ENCODE peak calls at places on chromosomes 5 and 9, in nine cellular contexts. K is astrocyte, X is left ventricle myocardium inferior, F is bronchial epithelial cell, A is GM23338, Q is uterus, Y is thoracic aorta, V is fibroblast of lung, W is cardiac muscle cell. I is an unnamed sample. For H3K36me3, the result is how much of the 10 kb centered on the place peaks cover.

GRCh38 chr5:41112486-41113455 is 41.6 kb upstream of the MROH2B start:
- DNase-seq in K (peak), X (no peak), F (no peak), A (no peak), Q (no peak), Y (no peak), V (peak), W (no peak), I (no peak)

GRCh38 chr9:4424891-4425290 is 65.4 kb upstream of the SLC1A1 start:
- DNase-seq in K (no peak), X (no peak), F (no peak), A (no peak), Q (no peak), Y (no peak), V (no peak), W (no peak), I (no peak)

GRCh38 chr9:4228606-4229005 is 71.3 kb downstream of the GLIS3 start:
- DNase-seq in K (no peak), X (no peak), F (peak), A (peak), Q (no peak), Y (no peak), V (peak), W (peak), I (no peak)

GRCh38 chr5:67268233-67269011 is 71.8 kb upstream of the CD180 start:
- DNase-seq in K (peak), X (peak), F (peak), A (no peak), Q (peak), Y (peak), V (peak), W (no peak), I (peak)

GRCh38 chr5:113266913-113267227 is 167.9 kb downstream of the TSSK1B start:
- DNase-seq in K (no peak), X (no peak), F (peak), A (no peak), Q (no peak), Y (no peak), V (no peak), W (no peak), I (no peak)

GRCh38 chr5:173327084-173327947 is 898 bp downstream of the STC2 start:
- DNase-seq in K (peak), X (no peak), F (no peak), A (no peak), Q (no peak), Y (no peak), V (peak), W (peak), I (no peak)

GRCh38 chr5:10401499-10401898 is 40.2 kb upstream of the ROPN1L start:
- DNase-seq in K (no peak), X (no peak), F (no peak), A (no peak), Q (no peak), Y (no peak), V (peak), W (no peak), I (no peak)

GRCh38 chr5:172454355-172455086 is at the start of gene SH3PXD2B:
- DNase-seq in K (peak), X (peak), F (peak), A (peak), Q (peak), Y (no peak), V (peak), W (peak), I (no peak)

GRCh38 chr9:125439434-125440272 is 178.0 kb downstream of the GAPVD1 start:
- DNase-seq in K (no peak), X (no peak), F (no peak), A (no peak), Q (no peak), Y (no peak), V (no peak), W (no peak), I (no peak)

GRCh38 chr9:136433043-136433715 is 6.5 kb downstream of the INPP5E start:
- DNase-seq in K (no peak), X (no peak), F (no peak), A (peak), Q (no peak), Y (no peak), V (no peak), W (no peak), I (no peak)

GRCh38 chr9:18985464-18985951 is 47.5 kb downstream of the SAXO1 start:
- DNase-seq in K (no peak), X (no peak), F (no peak), A (no peak), Q (no peak), Y (no peak), V (no peak), W (no peak), I (no peak)

GRCh38 chr9:76255781-76256455 is 138.3 kb downstream of the RFK start:
- DNase-seq in K (peak), X (peak), F (peak), A (no peak), Q (peak), Y (peak), V (peak), W (no peak), I (no peak)

GRCh38 chr9:5052858-5053257 is 67.8 kb downstream of the JAK2 start:
- DNase-seq in K (peak), X (no peak), F (no peak), A (no peak), Q (no peak), Y (no peak), V (peak), W (no peak), I (no peak)

GRCh38 chr5:63495225-63495624 is 467.0 kb downstream of the HTR1A start:
- DNase-seq in K (no peak), X (no peak), F (no peak), A (peak), Q (no peak), Y (no peak), V (no peak), W (no peak), I (no peak)

GRCh38 chr9:114339130-114339908 is 9.7 kb downstream of the ORM2 start:
- DNase-seq in K (no peak), X (peak), F (no peak), A (peak), Q (peak), Y (no peak), V (peak), W (peak), I (no peak)

GRCh38 chr5:108661030-108661429 is 86.7 kb upstream of the FER start:
- DNase-seq in K (no peak), X (no peak), F (no peak), A (no peak), Q (no peak), Y (no peak), V (no peak), W (peak), I (no peak)

GRCh38 chr5:90022002-90022710 is 387.4 kb downstream of the CETN3 start:
- DNase-seq in K (peak), X (no peak), F (peak), A (no peak), Q (no peak), Y (no peak), V (no peak), W (no peak), I (no peak)

GRCh38 chr5:86646671-86647070 is 28.9 kb downstream of the COX7C start:
- DNase-seq in K (no peak), X (no peak), F (no peak), A (no peak), Q (no peak), Y (no peak), V (no peak), W (no peak), I (no peak)

GRCh38 chr9:136857166-136857565 is 5.0 kb downstream of the MAMDC4 start:
- DNase-seq in K (no peak), X (peak), F (no peak), A (no peak), Q (peak), Y (no peak), V (no peak), W (no peak), I (no peak)

GRCh38 chr5:5675511-5675910 is 253.0 kb downstream of the ICE1 start:
- DNase-seq in K (no peak), X (no peak), F (no peak), A (no peak), Q (no peak), Y (no peak), V (no peak), W (no peak), I (no peak)

GRCh38 chr5:173302546-173303155 is 25.6 kb downstream of the STC2 start:
- DNase-seq in K (peak), X (no peak), F (peak), A (peak), Q (no peak), Y (no peak), V (peak), W (no peak), I (peak)

GRCh38 chr5:14457475-14457874 is 124.1 kb upstream of the OTULINL start:
- DNase-seq in K (peak), X (no peak), F (no peak), A (no peak), Q (no peak), Y (no peak), V (no peak), W (no peak), I (no peak)

GRCh38 chr5:154480847-154481246 is 2.8 kb upstream of the HAND1 start:
- DNase-seq in K (no peak), X (no peak), F (no peak), A (no peak), Q (no peak), Y (no peak), V (no peak), W (no peak), I (no peak)

GRCh38 chr5:107428303-107428761 is 242.4 kb downstream of the EFNA5 start:
- DNase-seq in K (peak), X (no peak), F (no peak), A (no peak), Q (no peak), Y (no peak), V (peak), W (no peak), I (no peak)

GRCh38 chr5:175379867-175380266 is 64.1 kb downstream of the DRD1 start:
- DNase-seq in K (no peak), X (no peak), F (no peak), A (no peak), Q (no peak), Y (no peak), V (no peak), W (no peak), I (no peak)

GRCh38 chr5:181166812-181167733 is 19.7 kb downstream of the OR2V2 start:
- DNase-seq in K (no peak), X (no peak), F (no peak), A (no peak), Q (no peak), Y (no peak), V (no peak), W (no peak), I (no peak)

GRCh38 chr5:100623719-100624118 is 88.5 kb downstream of the FAM174A start:
- DNase-seq in K (peak), X (no peak), F (peak), A (peak), Q (no peak), Y (no peak), V (peak), W (no peak), I (no peak)

DNA sequence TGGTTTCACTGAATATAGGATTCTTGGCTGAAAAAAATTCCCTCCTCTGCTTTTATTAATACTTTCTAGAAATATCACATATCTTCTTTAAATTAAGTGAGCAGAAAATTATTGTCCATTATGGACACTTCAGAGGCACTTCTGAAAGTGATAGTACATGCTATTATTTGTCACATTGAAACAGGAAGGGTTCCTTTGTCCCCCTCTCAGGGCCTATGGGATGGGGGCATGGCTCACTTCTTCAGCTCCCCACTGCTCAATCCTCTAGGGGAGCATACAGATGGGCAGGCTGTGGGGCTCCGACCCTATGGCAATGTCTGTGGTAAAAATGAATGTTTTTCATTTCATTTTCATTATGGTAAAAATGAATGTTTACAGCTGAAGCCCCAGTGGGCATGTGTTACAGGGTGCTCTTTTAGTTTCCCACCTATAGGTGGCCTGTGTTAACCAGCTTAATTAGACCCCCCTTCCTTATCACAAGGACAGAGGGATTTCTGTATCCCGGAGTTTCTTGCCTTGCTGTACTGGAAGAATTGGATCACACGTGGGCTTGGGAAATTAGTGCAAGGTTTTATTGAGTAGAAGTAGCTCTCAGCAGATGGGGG is 1225.2 kb downstream of the PTPRD start:
- DNase-seq in K (no peak), X (no peak), F (no peak), A (peak), Q (no peak), Y (no peak), V (no peak), W (no peak), I (no peak)
- TF ChIP-seq CTCF in K (no peak), X (no peak), F (no peak), A (peak), Q (no peak), Y (no peak), V (no peak), W (no peak), I (peak)

GRCh38 chr5:96785719-96786118 is 22.0 kb downstream of the ERAP1 start:
- DNase-seq in K (no peak), X (no peak), F (no peak), A (no peak), Q (no peak), Y (no peak), V (no peak), W (no peak), I (no peak)
- H3K36me3 ChIP-seq in K (under half), X (half or more), F (under half), A (under half), Q (under half), Y (under half), V (under half), W (under half), I (under half)

GRCh38 chr9:133124123-133124948 is 3.3 kb upstream of the RALGDS start:
- DNase-seq in K (no peak), X (no peak), F (no peak), A (no peak), Q (no peak), Y (no peak), V (no peak), W (no peak), I (no peak)

GRCh38 chr9:133122605-133122934 is 1.5 kb upstream of the RALGDS start:
- DNase-seq in K (no peak), X (no peak), F (no peak), A (no peak), Q (no peak), Y (no peak), V (no peak), W (no peak), I (no peak)

GRCh38 chr9:133122167-133122550 is 1.1 kb upstream of the RALGDS start:
- DNase-seq in K (no peak), X (no peak), F (no peak), A (no peak), Q (no peak), Y (no peak), V (no peak), W (no peak), I (no peak)

GRCh38 chr9:133121200-133122166 is at the start of gene RALGDS:
- DNase-seq in K (peak), X (peak), F (peak), A (peak), Q (peak), Y (peak), V (peak), W (peak), I (no peak)

DNA sequence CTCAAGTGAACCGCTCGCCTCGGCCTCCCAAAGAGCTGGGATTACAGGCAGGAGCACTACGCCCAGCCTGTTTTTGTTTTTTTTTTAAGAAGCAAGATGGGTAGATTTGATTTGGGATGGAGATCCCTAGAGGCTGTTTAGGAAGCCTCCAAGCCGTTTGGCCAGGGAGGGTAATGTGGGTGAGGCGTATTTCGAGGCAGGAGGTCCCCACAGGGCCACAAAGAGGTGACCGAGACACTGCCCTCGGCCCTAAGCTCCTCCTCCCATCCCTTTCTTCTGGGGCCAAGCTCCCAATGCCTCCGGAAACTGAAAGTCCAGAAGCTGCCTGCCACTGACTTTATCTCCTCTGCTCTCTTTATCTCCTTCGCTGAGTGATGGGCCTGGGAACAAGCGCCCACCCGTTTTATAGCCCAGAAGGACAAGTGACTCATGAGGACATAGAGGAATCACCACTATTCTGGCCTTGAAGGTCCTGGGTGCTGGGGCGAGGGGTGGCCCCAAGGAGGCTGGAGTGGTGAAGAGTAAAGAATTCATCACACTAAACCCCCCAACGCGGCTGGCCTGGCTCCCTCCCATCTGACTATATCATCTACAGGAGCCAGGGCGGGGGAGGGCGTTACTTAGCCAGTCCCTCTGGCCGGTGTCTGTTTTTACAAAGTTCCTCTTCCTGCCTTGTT is 2.0 kb upstream of the RALGDS start:
- DNase-seq in K (peak), X (peak), F (no peak), A (peak), Q (peak), Y (peak), V (no peak), W (peak), I (no peak)
- H3K4me3 ChIP-seq in K (no peak), X (no peak), F (no peak), A (no peak), Q (no peak), Y (no peak), V (no peak), W (no peak), I (no peak)

DNA sequence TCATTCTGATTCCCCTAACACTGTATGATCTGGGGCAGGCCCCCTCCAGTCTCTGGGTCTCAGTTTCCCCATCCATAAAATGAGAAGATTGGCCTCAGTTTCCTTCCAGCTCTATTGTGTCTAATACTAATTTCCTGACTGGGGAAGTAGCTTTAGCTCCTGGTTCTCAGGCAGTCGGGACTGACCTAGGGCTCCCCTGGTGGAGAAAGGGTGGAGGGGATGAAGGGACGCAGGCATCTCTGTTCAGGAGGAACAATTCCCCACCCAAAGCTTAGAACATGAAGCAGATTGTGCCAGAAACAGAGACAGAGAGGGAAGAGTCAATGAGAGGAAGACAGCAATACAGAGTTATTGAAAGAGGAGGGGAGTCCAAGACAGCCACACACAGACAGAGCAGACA is 14.2 kb upstream of the PTGS1 start:
- DNase-seq in K (no peak), X (no peak), F (no peak), A (peak), Q (no peak), Y (no peak), V (no peak), W (peak), I (no peak)
- TF ChIP-seq CTCF in K (peak), X (no peak), F (peak), A (peak), Q (no peak), Y (no peak), V (peak), W (peak), I (peak)

DNA sequence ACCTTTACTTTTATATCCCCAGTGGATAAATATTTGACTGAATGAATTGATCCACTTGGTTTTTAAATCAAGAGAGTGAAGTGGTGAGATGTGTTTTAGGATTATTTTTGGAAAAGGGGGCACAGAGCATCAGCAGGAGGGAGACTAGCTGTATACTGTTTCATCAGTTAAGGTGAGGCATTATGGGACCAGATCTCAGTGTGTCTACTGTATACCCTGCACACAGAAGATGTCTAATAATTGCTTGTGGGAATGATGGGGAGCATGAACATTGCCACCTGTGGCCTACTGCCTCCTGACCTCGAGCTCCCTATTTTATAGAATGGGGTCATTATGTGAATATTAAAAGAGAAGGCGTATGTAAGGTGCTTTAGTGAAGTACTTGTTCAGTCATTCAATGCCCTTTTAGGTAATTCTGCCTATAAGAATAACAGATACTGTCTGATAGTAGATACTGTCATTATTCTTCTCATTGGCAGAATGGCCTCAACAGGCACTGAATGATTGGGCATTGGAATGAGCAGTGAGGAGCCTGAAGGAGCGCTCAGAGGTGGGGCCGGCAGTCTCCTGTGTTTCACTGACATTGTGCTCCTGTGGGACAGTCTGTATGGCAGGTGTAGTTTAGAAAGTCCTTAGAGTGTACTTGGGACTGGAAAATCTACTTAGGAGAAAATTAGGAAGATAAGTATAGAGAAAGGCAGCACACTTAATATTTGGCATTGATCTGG is 47.4 kb upstream of the FAM120AOS start:
- DNase-seq in K (no peak), X (no peak), F (no peak), A (no peak), Q (no peak), Y (no peak), V (no peak), W (no peak), I (no peak)
- H3K36me3 ChIP-seq in K (under half), X (under half), F (under half), A (under half), Q (under half), Y (under half), V (under half), W (under half), I (under half)

GRCh38 chr5:141421489-141421855 is 621 bp downstream of the PCDHGA11 start:
- DNase-seq in K (no peak), X (no peak), F (peak), A (peak), Q (no peak), Y (no peak), V (peak), W (no peak), I (no peak)
- H3K4me3 ChIP-seq in K (peak), X (peak), F (peak), A (peak), Q (no peak), Y (peak), V (peak), W (no peak), I (peak)

DNA sequence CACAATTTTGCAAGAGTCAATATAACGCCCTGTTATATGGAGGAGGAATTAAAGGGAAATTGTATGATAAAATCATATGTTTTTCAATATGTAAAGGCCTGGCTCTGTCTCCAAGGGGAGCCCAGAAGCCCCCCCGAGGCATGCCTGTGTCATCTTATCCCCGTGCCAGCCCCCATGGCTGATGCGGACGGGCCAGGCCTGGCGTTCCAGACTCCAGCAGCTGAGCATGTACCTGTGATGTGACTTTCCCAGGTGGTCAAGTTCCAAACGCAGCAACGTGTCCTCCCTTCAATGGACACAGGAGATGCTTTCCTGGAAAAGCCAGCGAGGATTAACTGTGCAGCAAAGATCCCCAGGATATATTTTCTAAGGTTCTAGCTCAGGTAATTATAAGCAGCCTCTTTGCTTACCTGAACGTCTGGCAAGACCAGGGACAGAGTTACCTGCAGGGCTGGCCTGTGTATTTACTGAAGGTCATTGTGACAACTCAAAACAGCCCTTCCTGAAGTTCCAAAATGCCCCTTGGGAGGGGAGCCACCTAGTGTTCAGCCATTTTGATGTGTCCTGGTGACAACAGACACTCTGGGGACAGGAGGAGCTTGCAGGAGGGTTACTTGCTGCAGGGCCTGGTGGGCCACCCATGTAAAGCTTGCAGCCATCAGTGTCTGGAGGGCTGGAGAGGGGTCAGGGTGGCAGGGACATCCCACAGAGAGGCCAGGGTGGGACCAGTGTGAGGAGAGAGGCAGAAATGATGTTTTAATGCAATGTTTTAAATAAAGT is 53.3 kb upstream of the RNU6ATAC start:
- DNase-seq in K (no peak), X (peak), F (no peak), A (peak), Q (no peak), Y (no peak), V (no peak), W (no peak), I (no peak)
- TF ChIP-seq CTCF in K (no peak), X (peak), F (no peak), A (peak), Q (no peak), Y (no peak), V (no peak), W (no peak), I (no peak)

I was measured in kidney epithelial cell.